ENCODE peak calls at places on chromosome 20, in six cellular contexts. One of them, this sample, is unnamed.

GRCh38 chr20:400121-400450 is 8.0 kb upstream of the RBCK1 start:
- DNase-seq in Jurkat, Clone E6-1: no peak
- DNase-seq in RWPE1: no peak
- DNase-seq in activated CD8-positive, alpha-beta T cell treated with anti-CD3 and anti-CD28 coated beads, Interleukin-2, amount 10 ng/mL, durations not matched to agents 7 days and 5 days: no peak
- DNase-seq in HEK293T: no peak
- DNase-seq in T47D: no peak
- DNase-seq in this sample: no peak

GRCh38 chr20:25600632-25601031 is 15.3 kb upstream of the NINL start:
- DNase-seq in Jurkat, Clone E6-1: no peak
- DNase-seq in RWPE1: no peak
- DNase-seq in activated CD8-positive, alpha-beta T cell treated with anti-CD3 and anti-CD28 coated beads, Interleukin-2, amount 10 ng/mL, durations not matched to agents 7 days and 5 days: no peak
- DNase-seq in HEK293T: no peak
- DNase-seq in T47D: no peak
- DNase-seq in this sample: no peak

GRCh38 chr20:51116765-51117686 is 94.1 kb upstream of the KCNG1 start:
- DNase-seq in Jurkat, Clone E6-1: no peak
- DNase-seq in RWPE1: no peak
- DNase-seq in activated CD8-positive, alpha-beta T cell treated with anti-CD3 and anti-CD28 coated beads, Interleukin-2, amount 10 ng/mL, durations not matched to agents 7 days and 5 days: no peak
- DNase-seq in HEK293T: no peak
- DNase-seq in T47D: no peak
- DNase-seq in this sample: no peak

GRCh38 chr20:25544316-25544715 is 41.0 kb downstream of the NINL start:
- DNase-seq in Jurkat, Clone E6-1: no peak
- DNase-seq in RWPE1: no peak
- DNase-seq in activated CD8-positive, alpha-beta T cell treated with anti-CD3 and anti-CD28 coated beads, Interleukin-2, amount 10 ng/mL, durations not matched to agents 7 days and 5 days: no peak
- DNase-seq in HEK293T: no peak
- DNase-seq in T47D: no peak
- DNase-seq in this sample: no peak

GRCh38 chr20:9160760-9161159 is 91.9 kb downstream of the PLCB4 start:
- DNase-seq in Jurkat, Clone E6-1: no peak
- DNase-seq in RWPE1: no peak
- DNase-seq in activated CD8-positive, alpha-beta T cell treated with anti-CD3 and anti-CD28 coated beads, Interleukin-2, amount 10 ng/mL, durations not matched to agents 7 days and 5 days: no peak
- DNase-seq in HEK293T: no peak
- DNase-seq in T47D: no peak
- DNase-seq in this sample: no peak

GRCh38 chr20:19351542-19351941 is 139.1 kb downstream of the SLC24A3 start:
- DNase-seq in Jurkat, Clone E6-1: no peak
- DNase-seq in RWPE1: no peak
- DNase-seq in activated CD8-positive, alpha-beta T cell treated with anti-CD3 and anti-CD28 coated beads, Interleukin-2, amount 10 ng/mL, durations not matched to agents 7 days and 5 days: no peak
- DNase-seq in HEK293T: no peak
- DNase-seq in T47D: no peak
- DNase-seq in this sample: no peak

GRCh38 chr20:53937330-53937729 is 133.1 kb downstream of the BCAS1 start:
- DNase-seq in Jurkat, Clone E6-1: no peak
- DNase-seq in RWPE1: no peak
- DNase-seq in activated CD8-positive, alpha-beta T cell treated with anti-CD3 and anti-CD28 coated beads, Interleukin-2, amount 10 ng/mL, durations not matched to agents 7 days and 5 days: no peak
- DNase-seq in HEK293T: no peak
- DNase-seq in T47D: no peak
- DNase-seq in this sample: peak; percentile 12

GRCh38 chr20:12949429-12949980 is 59.3 kb upstream of the SPTLC3 start:
- DNase-seq in Jurkat, Clone E6-1: no peak
- DNase-seq in RWPE1: no peak
- DNase-seq in activated CD8-positive, alpha-beta T cell treated with anti-CD3 and anti-CD28 coated beads, Interleukin-2, amount 10 ng/mL, durations not matched to agents 7 days and 5 days: no peak
- DNase-seq in HEK293T: no peak
- DNase-seq in T47D: no peak
- DNase-seq in this sample: no peak

GRCh38 chr20:24693466-24694156 is 224.2 kb downstream of the SYNDIG1 start:
- DNase-seq in Jurkat, Clone E6-1: no peak
- DNase-seq in RWPE1: no peak
- DNase-seq in activated CD8-positive, alpha-beta T cell treated with anti-CD3 and anti-CD28 coated beads, Interleukin-2, amount 10 ng/mL, durations not matched to agents 7 days and 5 days: peak; percentile 4
- DNase-seq in HEK293T: no peak
- DNase-seq in T47D: no peak
- DNase-seq in this sample: peak; percentile 28

GRCh38 chr20:19992996-19993908 is 23.9 kb upstream of the NAA20 start:
- DNase-seq in Jurkat, Clone E6-1: no peak
- DNase-seq in RWPE1: peak; percentile 95
- DNase-seq in activated CD8-positive, alpha-beta T cell treated with anti-CD3 and anti-CD28 coated beads, Interleukin-2, amount 10 ng/mL, durations not matched to agents 7 days and 5 days: no peak
- DNase-seq in HEK293T: no peak
- DNase-seq in T47D: no peak
- DNase-seq in this sample: no peak

GRCh38 chr20:16119909-16120308 is 453.3 kb downstream of the KIF16B start:
- DNase-seq in Jurkat, Clone E6-1: no peak
- DNase-seq in RWPE1: no peak
- DNase-seq in activated CD8-positive, alpha-beta T cell treated with anti-CD3 and anti-CD28 coated beads, Interleukin-2, amount 10 ng/mL, durations not matched to agents 7 days and 5 days: no peak
- DNase-seq in HEK293T: no peak
- DNase-seq in T47D: no peak
- DNase-seq in this sample: no peak

GRCh38 chr20:41900292-41900691 is 282.1 kb upstream of the CHD6 start:
- DNase-seq in Jurkat, Clone E6-1: no peak
- DNase-seq in RWPE1: no peak
- DNase-seq in activated CD8-positive, alpha-beta T cell treated with anti-CD3 and anti-CD28 coated beads, Interleukin-2, amount 10 ng/mL, durations not matched to agents 7 days and 5 days: no peak
- DNase-seq in HEK293T: no peak
- DNase-seq in T47D: no peak
- DNase-seq in this sample: no peak

GRCh38 chr20:42432485-42432884 is 757.2 kb downstream of the PTPRT start:
- DNase-seq in Jurkat, Clone E6-1: no peak
- DNase-seq in RWPE1: no peak
- DNase-seq in activated CD8-positive, alpha-beta T cell treated with anti-CD3 and anti-CD28 coated beads, Interleukin-2, amount 10 ng/mL, durations not matched to agents 7 days and 5 days: no peak
- DNase-seq in HEK293T: no peak
- DNase-seq in T47D: no peak
- DNase-seq in this sample: no peak

GRCh38 chr20:15945301-15945700 is 627.9 kb downstream of the KIF16B start:
- DNase-seq in Jurkat, Clone E6-1: no peak
- DNase-seq in RWPE1: no peak
- DNase-seq in activated CD8-positive, alpha-beta T cell treated with anti-CD3 and anti-CD28 coated beads, Interleukin-2, amount 10 ng/mL, durations not matched to agents 7 days and 5 days: no peak
- DNase-seq in HEK293T: no peak
- DNase-seq in T47D: no peak
- DNase-seq in this sample: no peak

GRCh38 chr20:50058646-50059398 is 54.1 kb downstream of the UBE2V1 start:
- DNase-seq in Jurkat, Clone E6-1: no peak
- DNase-seq in RWPE1: no peak
- DNase-seq in activated CD8-positive, alpha-beta T cell treated with anti-CD3 and anti-CD28 coated beads, Interleukin-2, amount 10 ng/mL, durations not matched to agents 7 days and 5 days: no peak
- DNase-seq in HEK293T: no peak
- DNase-seq in T47D: no peak
- DNase-seq in this sample: no peak

GRCh38 chr20:48676795-48677447 is 150.9 kb downstream of the PREX1 start:
- DNase-seq in Jurkat, Clone E6-1: no peak
- DNase-seq in RWPE1: no peak
- DNase-seq in activated CD8-positive, alpha-beta T cell treated with anti-CD3 and anti-CD28 coated beads, Interleukin-2, amount 10 ng/mL, durations not matched to agents 7 days and 5 days: no peak
- DNase-seq in HEK293T: no peak
- DNase-seq in T47D: no peak
- DNase-seq in this sample: no peak

GRCh38 chr20:24752612-24753011 is 196.5 kb upstream of the CST7 start:
- DNase-seq in Jurkat, Clone E6-1: no peak
- DNase-seq in RWPE1: no peak
- DNase-seq in activated CD8-positive, alpha-beta T cell treated with anti-CD3 and anti-CD28 coated beads, Interleukin-2, amount 10 ng/mL, durations not matched to agents 7 days and 5 days: no peak
- DNase-seq in HEK293T: no peak
- DNase-seq in T47D: no peak
- DNase-seq in this sample: peak; percentile 29

GRCh38 chr20:51812861-51813260 is 10.5 kb upstream of the SALL4 start:
- DNase-seq in Jurkat, Clone E6-1: no peak
- DNase-seq in RWPE1: no peak
- DNase-seq in activated CD8-positive, alpha-beta T cell treated with anti-CD3 and anti-CD28 coated beads, Interleukin-2, amount 10 ng/mL, durations not matched to agents 7 days and 5 days: no peak
- DNase-seq in HEK293T: no peak
- DNase-seq in T47D: no peak
- DNase-seq in this sample: no peak

GRCh38 chr20:41365785-41366545 is 653 bp downstream of the EMILIN3 start:
- DNase-seq in Jurkat, Clone E6-1: no peak
- DNase-seq in RWPE1: no peak
- DNase-seq in activated CD8-positive, alpha-beta T cell treated with anti-CD3 and anti-CD28 coated beads, Interleukin-2, amount 10 ng/mL, durations not matched to agents 7 days and 5 days: no peak
- DNase-seq in HEK293T: peak; percentile 47
- DNase-seq in T47D: no peak
- DNase-seq in this sample: peak; percentile 48